ENCODE peak calls at places on chromosomes 5 and 9, in four cellular contexts. X is activated gamma-delta T cell treated with Interleukin-2 at 50 U/mL for 16 hours, F is left lobe of liver, Y is Panc1. J is an unnamed sample.

GRCh38 chr9:83935276-83935890 is 14.2 kb upstream of the KIF27 start:
- DNase-seq in X (no peak), F (no peak), Y (no peak), J (no peak)

GRCh38 chr9:93082841-93083411 is 13.1 kb upstream of the CARD19 start:
- DNase-seq in X (no peak), F (peak), Y (no peak), J (no peak)

GRCh38 chr9:7266911-7267555 is 509.3 kb downstream of the KDM4C start:
- DNase-seq in X (no peak), F (no peak), Y (no peak), J (no peak)

GRCh38 chr5:14120176-14120575 is 23.0 kb upstream of the TRIO start:
- DNase-seq in X (no peak), F (no peak), Y (no peak), J (no peak)

GRCh38 chr5:83172011-83172410 is 94.7 kb downstream of the XRCC4 start:
- DNase-seq in X (no peak), F (no peak), Y (no peak), J (no peak)

GRCh38 chr5:159581502-159582249 is 251.4 kb upstream of the IL12B start:
- DNase-seq in X (no peak), F (no peak), Y (peak), J (peak)

GRCh38 chr5:55232985-55233928 is at the start of gene CCNO:
- DNase-seq in X (peak), F (peak), Y (no peak), J (peak)

GRCh38 chr5:102295534-102296228 is 403 bp downstream of the SLCO4C1 start:
- DNase-seq in X (no peak), F (peak), Y (no peak), J (no peak)

GRCh38 chr9:88716636-88717035 is 181.7 kb downstream of the NXNL2 start:
- DNase-seq in X (no peak), F (no peak), Y (no peak), J (no peak)

GRCh38 chr5:149838881-149839739 is 105.5 kb downstream of the PDE6A start:
- DNase-seq in X (no peak), F (no peak), Y (no peak), J (no peak)

GRCh38 chr5:137221914-137222313 is 277.2 kb downstream of the SPOCK1 start:
- DNase-seq in X (no peak), F (no peak), Y (no peak), J (no peak)

GRCh38 chr5:162068412-162068811 is 839 bp downstream of the GABRG2 start:
- DNase-seq in X (no peak), F (no peak), Y (no peak), J (no peak)

J was measured in NCI-H1417 treated with DMSO at 0.1 percent for 48 hours.